ENCODE peak calls at places on chromosomes 16 and 17, in seven cellular contexts. X is BJ, K is cardiac fibroblast, Q is spleen, N is foreskin fibroblast, Z is Peyer's patch, A is tibial artery. B is an unnamed sample.

GRCh38 chr17:71649986-71650385 is 470.8 kb upstream of the SOX9 start:
- DNase-seq in K (peak), A (no peak), Q (no peak), N (peak), Z (no peak), X (no peak), B (no peak)

GRCh38 chr16:65195998-65196397 is 74.1 kb upstream of the CDH11 start:
- DNase-seq in X (no peak), Z (no peak), N (no peak), A (no peak), Q (no peak), K (peak), B (no peak)

GRCh38 chr17:40827746-40828453 is 5.5 kb upstream of the KRT10 start:
- DNase-seq in Q (no peak), X (no peak), K (peak), N (no peak), Z (no peak), A (peak), B (no peak)

GRCh38 chr17:76529224-76529642 is 8.3 kb downstream of the CYGB start:
- DNase-seq in X (peak), Q (no peak), A (peak), K (peak), Z (no peak), N (peak), B (no peak)

GRCh38 chr16:13429411-13429810 is 490.5 kb upstream of the ERCC4 start:
- DNase-seq in K (no peak), Q (no peak), X (no peak), N (peak), Z (no peak), A (no peak), B (no peak)

GRCh38 chr17:28842282-28843012 is at the start of gene FAM222B:
- DNase-seq in X (no peak), Z (peak), Q (peak), K (peak), A (peak), N (peak), B (peak)

GRCh38 chr16:637081-638018 is 1.2 kb upstream of the METTL26 start:
- DNase-seq in A (peak), X (no peak), Z (no peak), K (peak), Q (peak), N (peak), B (peak)

GRCh38 chr16:16155234-16155633 is 68.1 kb downstream of the ABCC6 start:
- DNase-seq in K (no peak), X (no peak), N (no peak), Q (no peak), Z (no peak), A (no peak), B (no peak)

GRCh38 chr16:17171250-17172143 is 299.3 kb downstream of the XYLT1 start:
- DNase-seq in K (no peak), Q (no peak), X (no peak), Z (no peak), A (no peak), N (no peak), B (no peak)

GRCh38 chr16:67100569-67101300 is 9.0 kb upstream of the PHAF1 start:
- DNase-seq in Q (no peak), Z (no peak), N (peak), X (no peak), K (peak), A (no peak), B (no peak)

GRCh38 chr17:43457362-43457692 is 26.4 kb upstream of the DHX8 start:
- DNase-seq in K (no peak), A (no peak), Z (no peak), X (no peak), Q (no peak), N (no peak), B (no peak)

GRCh38 chr17:4947411-4948165 is 742 bp downstream of the PFN1 start:
- DNase-seq in A (peak), X (no peak), Z (peak), N (peak), K (peak), Q (peak), B (peak)

GRCh38 chr17:41621916-41622315 is 2.5 kb downstream of the KRT17 start:
- DNase-seq in Q (no peak), X (no peak), A (no peak), Z (peak), N (no peak), K (no peak), B (no peak)

GRCh38 chr17:47995241-47995935 is 24.5 kb downstream of the CDK5RAP3 start:
- DNase-seq in X (no peak), Q (no peak), N (no peak), Z (no peak), K (no peak), A (no peak), B (peak)

GRCh38 chr17:78621720-78622490 is 44.7 kb upstream of the DNAH17 start:
- DNase-seq in Q (peak), N (no peak), K (no peak), X (no peak), Z (no peak), A (no peak), B (no peak)

GRCh38 chr17:74862108-74862901 is 2.6 kb upstream of the GRIN2C start:
- DNase-seq in Q (peak), K (peak), X (no peak), A (peak), Z (peak), N (peak), B (peak)

GRCh38 chr16:27269300-27270150 is 953 bp upstream of the NSMCE1 start:
- DNase-seq in N (no peak), Q (no peak), A (no peak), Z (no peak), K (no peak), X (no peak), B (no peak)

GRCh38 chr16:27267037-27267677 is 1.4 kb downstream of the NSMCE1 start:
- DNase-seq in N (no peak), Z (no peak), Q (no peak), K (no peak), A (no peak), X (no peak), B (no peak)

GRCh38 chr16:27270389-27270788 is 1.8 kb upstream of the NSMCE1 start:
- DNase-seq in N (no peak), K (no peak), Z (no peak), Q (no peak), X (no peak), A (no peak), B (no peak)

GRCh38 chr16:27265982-27266381 is 2.6 kb downstream of the NSMCE1 start:
- DNase-seq in X (no peak), K (no peak), A (no peak), N (no peak), Z (no peak), Q (no peak), B (no peak)

GRCh38 chr16:27268376-27269299 is at the start of gene NSMCE1:
- DNase-seq in Z (peak), A (peak), K (peak), Q (peak), X (peak), N (peak), B (peak)
- TF ChIP-seq CTCF in Z (peak), A (peak), K (peak), Q (peak), X (peak), N (no peak), B (peak)

GRCh38 chr17:50117202-50118040 is 12.5 kb downstream of the SAMD14 start:
- DNase-seq in X (no peak), N (peak), A (peak), Q (peak), Z (peak), K (peak), B (no peak)
- TF ChIP-seq CTCF in X (peak), N (peak), A (peak), Q (peak), Z (peak), K (peak), B (peak)

DNA sequence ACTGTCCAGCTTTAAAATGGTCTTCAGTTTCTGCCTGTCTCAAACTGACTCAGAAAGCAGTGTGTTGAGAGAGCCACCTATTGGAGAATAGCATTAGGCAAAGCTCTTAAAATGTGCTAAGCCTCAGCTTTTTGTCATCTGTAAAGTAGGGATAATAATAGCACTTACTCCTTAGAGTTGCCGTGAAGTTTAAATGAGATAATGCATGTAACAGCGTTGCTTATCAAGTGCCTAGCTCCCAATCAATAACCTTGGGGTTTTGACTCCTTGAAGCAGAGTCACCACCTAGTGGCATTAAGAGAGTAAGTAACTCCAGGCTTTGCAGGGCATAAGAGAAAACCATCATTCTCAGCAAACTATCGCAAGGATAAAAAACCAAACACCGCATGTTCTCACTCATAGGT is 163.3 kb downstream of the HS3ST2 start:
- DNase-seq in Q (no peak), N (peak), Z (no peak), X (no peak), A (no peak), K (peak), B (peak)
- TF ChIP-seq CTCF in Q (no peak), N (peak), Z (no peak), X (no peak), A (peak), K (peak), B (peak)

DNA sequence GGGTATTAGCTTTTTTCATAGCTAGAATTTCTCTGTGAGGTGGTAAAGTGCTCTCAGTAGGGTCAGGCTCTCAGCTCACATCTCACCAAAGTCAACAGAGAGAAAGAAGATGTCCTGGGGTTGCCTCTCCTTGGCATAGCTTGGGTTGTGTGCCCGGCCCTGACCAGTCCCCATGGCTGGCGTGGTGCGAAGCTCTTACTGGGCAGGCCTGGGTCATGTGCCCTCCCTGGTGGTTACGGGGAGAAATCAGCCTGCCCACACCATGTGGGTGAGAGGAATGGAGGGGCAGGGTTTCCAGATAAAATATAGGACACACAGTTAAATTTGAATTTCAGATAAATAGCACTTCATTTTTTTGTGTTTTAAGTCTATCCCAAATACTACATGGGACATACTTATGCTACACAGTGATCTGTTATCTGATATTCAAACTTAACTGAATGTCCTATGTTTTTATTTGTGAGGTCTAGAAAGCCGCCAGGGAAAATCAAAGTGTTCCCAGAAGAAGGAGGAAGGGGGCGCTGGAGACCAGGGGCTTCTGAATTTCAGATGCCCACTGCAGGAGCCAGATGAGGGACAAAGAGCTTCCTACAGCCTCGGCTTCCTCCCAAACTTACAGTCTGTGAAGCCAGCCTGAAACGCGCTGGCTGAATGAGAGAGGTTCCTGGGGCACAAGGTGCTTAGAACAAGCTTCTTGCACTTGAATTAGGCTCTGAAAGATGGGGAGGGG is 45.4 kb downstream of the NKD1 start:
- DNase-seq in X (no peak), Q (peak), Z (no peak), K (no peak), A (no peak), N (no peak), B (peak)
- TF ChIP-seq CTCF in X (peak), Q (no peak), Z (no peak), K (peak), A (no peak), N (no peak), B (peak)

GRCh38 chr17:14741516-14741915 is 440.6 kb downstream of the HS3ST3B1 start:
- DNase-seq in K (peak), Z (no peak), Q (no peak), A (no peak), X (no peak), N (peak), B (peak)

GRCh38 chr17:14736631-14737030 is 435.8 kb downstream of the HS3ST3B1 start:
- DNase-seq in A (no peak), N (no peak), Q (no peak), Z (no peak), X (no peak), K (no peak), B (no peak)

GRCh38 chr17:14739656-14740431 is 439.0 kb downstream of the HS3ST3B1 start:
- DNase-seq in N (no peak), Z (no peak), A (no peak), Q (no peak), X (no peak), K (no peak), B (no peak)

GRCh38 chr17:14738652-14738988 is 437.7 kb downstream of the HS3ST3B1 start:
- DNase-seq in A (no peak), N (no peak), Z (no peak), Q (no peak), K (no peak), X (no peak), B (no peak)

DNA sequence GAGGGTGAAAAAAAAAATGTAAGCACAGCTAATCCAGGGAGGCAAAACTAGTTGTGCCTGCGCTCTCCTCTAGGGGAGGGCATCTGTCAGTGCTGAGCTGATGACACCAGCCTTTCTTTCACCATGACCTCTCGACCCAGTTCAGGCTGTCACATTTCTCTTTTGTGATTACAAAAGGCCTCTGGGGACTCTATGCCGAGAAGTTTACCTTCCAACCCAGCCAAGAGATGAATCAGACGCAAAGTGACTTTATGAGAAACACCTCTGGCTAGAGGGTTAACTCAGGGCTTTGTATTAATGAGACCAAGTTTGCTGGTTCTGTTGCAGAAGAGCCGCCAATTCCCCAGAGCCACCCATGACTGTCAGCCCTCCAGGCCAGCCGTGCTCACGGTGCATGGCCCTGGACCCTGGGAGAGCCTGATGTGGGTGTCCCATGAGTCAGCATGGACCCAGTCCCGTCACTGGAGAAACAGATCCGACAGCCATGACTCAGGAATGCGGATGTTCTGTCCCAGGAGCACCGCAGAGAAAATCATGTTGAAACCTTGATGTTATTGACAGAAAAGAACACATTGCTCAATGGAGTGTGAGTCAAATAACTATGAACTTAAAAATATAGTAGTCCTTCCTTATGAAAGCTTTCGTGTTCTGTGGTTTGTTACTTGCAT is 437.2 kb downstream of the HS3ST3B1 start:
- DNase-seq in A (peak), Q (peak), Z (no peak), X (peak), N (peak), K (peak), B (peak)
- TF ChIP-seq CTCF in A (no peak), Q (peak), Z (no peak), X (peak), N (peak), K (peak), B (peak)

GRCh38 chr16:83717308-83717707 is 90.5 kb upstream of the HSBP1 start:
- DNase-seq in K (no peak), Q (no peak), A (no peak), Z (no peak), N (no peak), X (no peak), B (peak)
- TF ChIP-seq CTCF in K (no peak), Q (no peak), A (no peak), Z (no peak), N (no peak), X (no peak), B (peak)

B was measured in WERI-Rb-1.